ENCODE peak calls at places on chromosomes 6 and 20, in nine cellular contexts. B is sciatic nerve; I is stimulated activated CD4-positive, alpha-beta T cell treated with anti-CD3 and anti-CD28 coated beads, TNF-alpha, amount 100 ng/mL, for 4 hours; T is DMS79; M is psoas muscle; N is endothelial cell; O is cardiac muscle cell; L is NCI-H1417; D is EL. J is an unnamed sample.

GRCh38 chr6:10420546-10421507 is 6.0 kb upstream of the TFAP2A start:
- DNase-seq in N (peak; percentile 64), L (no peak), B (no peak), T (no peak), O (no peak), D (no peak), M (no peak), I (no peak), J (no peak)

GRCh38 chr6:170129691-170130171 is 161.1 kb downstream of the DLL1 start:
- DNase-seq in L (peak; percentile 85), I (no peak), B (peak; percentile 65), N (no peak), D (no peak), T (peak; percentile 54), M (peak; percentile 89), O (peak; percentile 38), J (peak; percentile 74)

GRCh38 chr6:37354526-37355384 is 972 bp downstream of the RNF8 start:
- DNase-seq in N (peak; percentile 33), B (no peak), M (peak; percentile 53), T (no peak), L (peak; percentile 53), D (peak; percentile 44), I (no peak), O (peak; percentile 28), J (peak; percentile 62)

GRCh38 chr20:63301671-63302070 is 8.7 kb downstream of the COL20A1 start:
- DNase-seq in L (no peak), N (no peak), T (no peak), D (no peak), B (no peak), O (no peak), M (no peak), I (no peak), J (no peak)

GRCh38 chr6:165383323-165383722 is 73.9 kb upstream of the C6orf118 start:
- DNase-seq in T (no peak), O (no peak), M (no peak), B (no peak), L (no peak), D (no peak), I (no peak), N (no peak), J (no peak)

GRCh38 chr6:24554474-24554873 is 59.7 kb downstream of the ALDH5A1 start:
- DNase-seq in N (no peak), T (no peak), M (no peak), L (no peak), B (no peak), I (no peak), O (no peak), D (no peak), J (no peak)

GRCh38 chr6:117495873-117496272 is 13.4 kb downstream of the DCBLD1 start:
- DNase-seq in N (no peak), L (no peak), I (no peak), D (peak; percentile 64), T (no peak), M (no peak), O (no peak), B (no peak), J (no peak)

GRCh38 chr6:132929141-132929540 is 114.8 kb downstream of the RPS12 start:
- DNase-seq in L (no peak), O (peak; percentile 54), B (no peak), I (no peak), N (no peak), M (no peak), D (no peak), T (no peak), J (no peak)

GRCh38 chr6:121694389-121695185 is 259.1 kb downstream of the GJA1 start:
- DNase-seq in I (no peak), L (no peak), M (no peak), B (no peak), D (peak; percentile 76), T (no peak), O (peak; percentile 68), N (no peak), J (no peak)

GRCh38 chr6:83511901-83512681 is at the start of gene PRSS35:
- DNase-seq in M (peak; percentile 58), B (peak; percentile 80), O (peak; percentile 68), I (no peak), N (peak; percentile 78), T (no peak), D (peak; percentile 58), L (peak; percentile 79), J (no peak)

GRCh38 chr20:64131406-64131805 is 24.0 kb upstream of the NPBWR2 start:
- DNase-seq in M (no peak), N (no peak), B (no peak), I (no peak), T (no peak), O (peak; percentile 8), L (peak; percentile 61), D (peak; percentile 29), J (peak; percentile 39)

GRCh38 chr20:10949930-10950783 is 276.4 kb upstream of the JAG1 start:
- DNase-seq in D (no peak), O (no peak), N (no peak), B (no peak), T (no peak), I (no peak), M (no peak), L (no peak), J (no peak)

GRCh38 chr20:9400371-9401025 is 113.9 kb upstream of the LAMP5 start:
- DNase-seq in B (no peak), N (no peak), M (no peak), D (peak; percentile 36), L (no peak), O (no peak), I (no peak), T (peak; percentile 23), J (no peak)

GRCh38 chr6:107803957-107804356 is 20.2 kb downstream of the SCML4 start:
- DNase-seq in M (no peak), L (no peak), N (no peak), D (no peak), T (no peak), I (no peak), B (no peak), O (no peak), J (no peak)

GRCh38 chr6:29728173-29728879 is 5.1 kb downstream of the HLA-F start:
- DNase-seq in N (no peak), D (no peak), T (no peak), L (no peak), M (no peak), I (no peak), O (no peak), B (no peak), J (no peak)

GRCh38 chr20:61373956-61374545 is 122.0 kb downstream of the CDH4 start:
- DNase-seq in L (no peak), N (no peak), B (no peak), T (no peak), M (no peak), D (no peak), O (no peak), I (no peak), J (no peak)

GRCh38 chr20:1933465-1933870 is 38.3 kb downstream of the SIRPA start:
- DNase-seq in M (peak; percentile 68), L (no peak), D (peak; percentile 58), I (no peak), T (no peak), O (peak; percentile 88), N (no peak), B (no peak), J (peak; percentile 94)

GRCh38 chr6:2634151-2634964 is 116.4 kb downstream of the MYLK4 start:
- DNase-seq in N (peak; percentile 93), D (peak; percentile 89), L (peak; percentile 83), O (peak; percentile 96), M (peak; percentile 90), T (peak; percentile 1), I (peak; percentile 67), B (peak; percentile 95), J (peak; percentile 92)

GRCh38 chr6:45959534-45960195 is 56.0 kb downstream of the CLIC5 start:
- DNase-seq in N (no peak), M (no peak), D (peak; percentile 15), L (peak; percentile 56), I (no peak), B (no peak), T (peak; percentile 85), O (peak; percentile 69), J (no peak)

GRCh38 chr20:53804920-53805894 is 211.6 kb upstream of the ZNF217 start:
- DNase-seq in O (no peak), M (no peak), L (no peak), D (peak; percentile 36), N (no peak), B (no peak), I (no peak), T (no peak), J (no peak)

GRCh38 chr6:28940859-28941680 is 17.3 kb upstream of the TRIM27 start:
- DNase-seq in M (peak; percentile 67), T (peak; percentile 65), D (peak; percentile 89), O (peak; percentile 89), I (peak; percentile 57), N (peak; percentile 77), L (peak; percentile 75), B (peak; percentile 85), J (peak; percentile 90)

GRCh38 chr6:44223471-44224153 is at the start of gene SLC29A1:
- DNase-seq in O (peak; percentile 39), L (peak; percentile 70), M (peak; percentile 89), D (peak; percentile 78), I (peak; percentile 78), B (peak; percentile 89), T (peak; percentile 26), N (peak; percentile 80), J (peak; percentile 91)

GRCh38 chr6:116397960-116398359 is 27.2 kb downstream of the DSE start:
- DNase-seq in I (no peak), D (peak; percentile 77), B (no peak), M (no peak), O (peak; percentile 56), T (no peak), L (no peak), N (no peak), J (no peak)

GRCh38 chr6:136312975-136313374 is 23.3 kb upstream of the BCLAF1 start:
- DNase-seq in N (no peak), B (no peak), O (no peak), L (no peak), D (no peak), T (no peak), M (no peak), I (no peak), J (no peak)

GRCh38 chr20:47326718-47327137 is 29.8 kb downstream of the ZMYND8 start:
- DNase-seq in D (peak; percentile 75), B (no peak), O (peak; percentile 48), N (no peak), L (no peak), T (no peak), I (no peak), M (no peak), J (no peak)

GRCh38 chr6:148831064-148831463 is 84.2 kb downstream of the UST start:
- DNase-seq in D (peak; percentile 13), B (no peak), M (no peak), T (no peak), I (no peak), O (no peak), N (no peak), L (no peak), J (no peak)

GRCh38 chr6:28001751-28002150 is 44.7 kb downstream of the OR2B6 start:
- DNase-seq in D (no peak), O (no peak), I (no peak), M (no peak), B (no peak), L (no peak), T (no peak), N (no peak), J (no peak)

GRCh38 chr20:18255526-18255925 is 32.8 kb upstream of the ZNF133 start:
- DNase-seq in B (no peak), L (no peak), I (no peak), D (no peak), N (no peak), T (no peak), O (no peak), M (no peak), J (no peak)

GRCh38 chr20:1888796-1889463 is 6.3 kb upstream of the SIRPA start:
- DNase-seq in B (no peak), I (no peak), T (no peak), O (peak; percentile 64), L (peak; percentile 39), M (peak; percentile 63), D (peak; percentile 33), N (no peak), J (peak; percentile 71)

GRCh38 chr6:35562060-35562459 is 49.4 kb upstream of the TULP1 start:
- DNase-seq in I (no peak), B (no peak), N (no peak), L (no peak), T (peak; percentile 94), M (no peak), O (no peak), D (peak; percentile 17), J (no peak)

GRCh38 chr20:32463642-32464400 is 105.7 kb downstream of the ASXL1 start:
- DNase-seq in I (no peak), N (no peak), T (no peak), M (no peak), D (no peak), O (no peak), L (peak; percentile 40), B (no peak), J (peak; percentile 90)